ENCODE peak calls at places on chromosomes 2 and 18, in seven cellular contexts. One of them, this sample, is unnamed.

GRCh38 chr2:240856151-240856980 is 12.3 kb upstream of the AGXT start:
- DNase-seq in lung microvascular endothelial cell: peak
- DNase-seq in choroid plexus epithelial cell: no peak
- DNase-seq in GM04504: no peak
- DNase-seq in globus pallidus: no peak
- DNase-seq in EL: no peak
- DNase-seq in KG1: no peak
- DNase-seq in this sample: peak

GRCh38 chr2:164485541-164485940 is 135.7 kb downstream of the GRB14 start:
- DNase-seq in KG1: no peak
- DNase-seq in lung microvascular endothelial cell: no peak
- DNase-seq in choroid plexus epithelial cell: peak
- DNase-seq in globus pallidus: no peak
- DNase-seq in GM04504: no peak
- DNase-seq in EL: peak
- DNase-seq in this sample: no peak

GRCh38 chr18:9796933-9797549 is 88.7 kb upstream of the TXNDC2 start:
- DNase-seq in KG1: no peak
- DNase-seq in choroid plexus epithelial cell: no peak
- DNase-seq in EL: no peak
- DNase-seq in lung microvascular endothelial cell: no peak
- DNase-seq in globus pallidus: peak
- DNase-seq in GM04504: no peak
- DNase-seq in this sample: no peak

GRCh38 chr2:202815548-202816420 is 55.8 kb downstream of the ICA1L start:
- DNase-seq in globus pallidus: no peak
- DNase-seq in choroid plexus epithelial cell: peak
- DNase-seq in GM04504: no peak
- DNase-seq in EL: peak
- DNase-seq in lung microvascular endothelial cell: no peak
- DNase-seq in KG1: no peak
- DNase-seq in this sample: no peak

GRCh38 chr2:101446869-101447268 is 28.0 kb downstream of the RFX8 start:
- DNase-seq in lung microvascular endothelial cell: peak
- DNase-seq in GM04504: peak
- DNase-seq in EL: peak
- DNase-seq in choroid plexus epithelial cell: peak
- DNase-seq in KG1: no peak
- DNase-seq in globus pallidus: no peak
- DNase-seq in this sample: peak

GRCh38 chr18:36085195-36085594 is 17.8 kb upstream of the RPRD1A start:
- DNase-seq in globus pallidus: no peak
- DNase-seq in EL: no peak
- DNase-seq in lung microvascular endothelial cell: no peak
- DNase-seq in GM04504: no peak
- DNase-seq in choroid plexus epithelial cell: no peak
- DNase-seq in KG1: no peak
- DNase-seq in this sample: no peak

GRCh38 chr18:74819433-74820059 is 221.9 kb downstream of the ZNF407 start:
- DNase-seq in GM04504: no peak
- DNase-seq in lung microvascular endothelial cell: no peak
- DNase-seq in KG1: no peak
- DNase-seq in choroid plexus epithelial cell: peak
- DNase-seq in EL: peak
- DNase-seq in globus pallidus: peak
- DNase-seq in this sample: no peak

GRCh38 chr2:207558106-207558505 is 28.3 kb downstream of the CREB1 start:
- DNase-seq in choroid plexus epithelial cell: peak
- DNase-seq in lung microvascular endothelial cell: peak
- DNase-seq in globus pallidus: no peak
- DNase-seq in EL: peak
- DNase-seq in KG1: no peak
- DNase-seq in GM04504: peak
- DNase-seq in this sample: peak

GRCh38 chr2:8583400-8584173 is 98.3 kb upstream of the ID2 start:
- DNase-seq in choroid plexus epithelial cell: peak
- DNase-seq in lung microvascular endothelial cell: peak
- DNase-seq in EL: no peak
- DNase-seq in globus pallidus: peak
- DNase-seq in GM04504: no peak
- DNase-seq in KG1: peak
- DNase-seq in this sample: peak